ENCODE peak calls at places on chromosomes 6 and 20, in four cellular contexts. T, V, D and J are unnamed samples.

GRCh38 chr6:128519931-128520435 is 416 bp downstream of the PTPRK start:
- DNase-seq in D (no peak), V (no peak), T (no peak), J (peak)

GRCh38 chr20:4455996-4456395 is 265.7 kb upstream of the PRND start:
- DNase-seq in T (no peak), D (no peak), V (no peak), J (no peak)

GRCh38 chr6:37524025-37524647 is 24.4 kb upstream of the CCDC167 start:
- DNase-seq in T (peak), D (no peak), V (no peak), J (no peak)

GRCh38 chr6:42978487-42978792 is 541 bp downstream of the PEX6 start:
- DNase-seq in T (peak), D (peak), V (peak), J (peak)

GRCh38 chr6:47197672-47198640 is 111.7 kb downstream of the TNFRSF21 start:
- DNase-seq in D (no peak), V (no peak), T (no peak), J (no peak)

GRCh38 chr20:37511605-37512275 is 9.3 kb upstream of the NNAT start:
- DNase-seq in D (no peak), V (no peak), T (peak), J (no peak)

GRCh38 chr6:115365783-115366182 is 694.9 kb downstream of the FRK start:
- DNase-seq in D (no peak), V (no peak), T (no peak), J (no peak)

GRCh38 chr20:34512266-34512954 is 3.8 kb upstream of the DYNLRB1 start:
- DNase-seq in D (no peak), T (peak), V (no peak), J (no peak)

GRCh38 chr6:169905041-169905807 is 153.8 kb downstream of the ERMARD start:
- DNase-seq in V (peak), T (peak), D (no peak), J (no peak)

GRCh38 chr20:2403291-2404052 is 22.8 kb downstream of the TGM6 start:
- DNase-seq in D (no peak), T (no peak), V (no peak), J (no peak)

GRCh38 chr6:30006170-30007131 is 54.6 kb upstream of the POLR1H start:
- DNase-seq in V (peak), D (no peak), T (no peak), J (no peak)
- TF ChIP-seq EZH2 in V (peak), D (no peak), T (peak), J (peak)

GRCh38 chr20:6421321-6422030 is 298.6 kb upstream of the FERMT1 start:
- DNase-seq in D (no peak), T (no peak), V (no peak), J (no peak)
- H3K4me3 ChIP-seq in D (no peak), T (no peak), V (no peak), J (no peak)

GRCh38 chr6:33194431-33194979 is 2.2 kb upstream of the COL11A2 start:
- DNase-seq in V (no peak), D (no peak), T (no peak), J (no peak)

GRCh38 chr6:33192105-33192646 is at the start of gene COL11A2:
- DNase-seq in D (no peak), T (no peak), V (no peak), J (no peak)

GRCh38 chr6:33191383-33192104 is 723 bp downstream of the COL11A2 start:
- DNase-seq in D (no peak), V (no peak), T (no peak), J (no peak)

GRCh38 chr6:33193619-33194018 is 1.4 kb upstream of the COL11A2 start:
- DNase-seq in V (no peak), T (no peak), D (no peak), J (no peak)

DNA sequence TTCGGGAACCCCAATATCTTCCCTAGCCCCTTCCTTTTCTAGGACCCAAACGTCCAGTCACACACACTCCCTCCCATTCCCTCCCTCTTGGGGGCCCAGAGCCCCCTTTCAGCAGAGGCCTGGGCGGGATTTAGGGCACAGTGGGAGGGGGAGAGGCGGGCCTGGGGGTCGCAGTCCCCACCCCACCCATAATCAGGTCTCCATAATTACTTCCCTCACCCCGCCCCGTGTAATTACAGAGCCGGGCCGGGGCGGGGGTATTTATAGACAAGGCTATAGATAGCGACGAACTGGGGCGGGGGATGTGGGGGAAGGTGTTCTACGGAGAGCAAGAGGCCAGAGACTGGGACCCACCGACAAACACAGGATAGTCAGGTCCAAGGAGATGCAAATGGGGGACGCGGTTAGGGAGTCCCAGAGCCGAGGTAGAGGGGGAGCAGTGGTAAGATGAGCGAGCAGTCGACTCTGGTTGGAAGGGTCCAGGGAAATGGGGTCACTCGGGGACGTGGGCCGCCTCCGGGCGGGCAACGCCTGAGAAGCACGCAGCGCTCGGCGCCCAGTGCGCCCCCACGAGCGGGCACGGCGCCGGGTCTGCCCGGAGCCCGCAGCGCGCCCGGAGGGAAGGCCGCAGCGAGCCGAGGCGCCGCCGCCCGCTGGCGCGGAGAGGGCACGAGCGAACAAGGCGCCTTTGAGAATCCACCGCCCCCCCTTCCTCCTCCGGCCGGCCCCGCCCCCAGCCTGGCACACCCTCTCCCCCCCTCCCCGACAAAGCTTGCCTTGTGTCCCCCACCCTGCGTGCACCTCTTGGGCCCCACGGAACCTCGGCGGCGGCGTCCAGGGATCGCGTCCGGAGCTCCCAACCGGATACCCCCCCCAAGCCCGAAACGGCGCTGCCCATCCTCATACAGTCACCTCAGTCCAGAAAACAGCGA is 670 bp upstream of the COL11A2 start:
- DNase-seq in V (peak), T (peak), D (no peak), J (no peak)
- TF ChIP-seq EZH2 in V (peak), T (peak), D (no peak), J (no peak)

GRCh38 chr20:19888269-19888669 is 128.9 kb upstream of the NAA20 start:
- DNase-seq in T (no peak), D (no peak), V (no peak), J (no peak)

GRCh38 chr20:19887566-19888268 is 129.4 kb upstream of the NAA20 start:
- DNase-seq in T (peak), V (no peak), D (no peak), J (no peak)

GRCh38 chr20:19885576-19885956 is 127.5 kb downstream of the RIN2 start:
- DNase-seq in V (no peak), T (no peak), D (no peak), J (no peak)

GRCh38 chr20:19886666-19887288 is 128.7 kb downstream of the RIN2 start:
- DNase-seq in T (peak), D (no peak), V (peak), J (peak)

DNA sequence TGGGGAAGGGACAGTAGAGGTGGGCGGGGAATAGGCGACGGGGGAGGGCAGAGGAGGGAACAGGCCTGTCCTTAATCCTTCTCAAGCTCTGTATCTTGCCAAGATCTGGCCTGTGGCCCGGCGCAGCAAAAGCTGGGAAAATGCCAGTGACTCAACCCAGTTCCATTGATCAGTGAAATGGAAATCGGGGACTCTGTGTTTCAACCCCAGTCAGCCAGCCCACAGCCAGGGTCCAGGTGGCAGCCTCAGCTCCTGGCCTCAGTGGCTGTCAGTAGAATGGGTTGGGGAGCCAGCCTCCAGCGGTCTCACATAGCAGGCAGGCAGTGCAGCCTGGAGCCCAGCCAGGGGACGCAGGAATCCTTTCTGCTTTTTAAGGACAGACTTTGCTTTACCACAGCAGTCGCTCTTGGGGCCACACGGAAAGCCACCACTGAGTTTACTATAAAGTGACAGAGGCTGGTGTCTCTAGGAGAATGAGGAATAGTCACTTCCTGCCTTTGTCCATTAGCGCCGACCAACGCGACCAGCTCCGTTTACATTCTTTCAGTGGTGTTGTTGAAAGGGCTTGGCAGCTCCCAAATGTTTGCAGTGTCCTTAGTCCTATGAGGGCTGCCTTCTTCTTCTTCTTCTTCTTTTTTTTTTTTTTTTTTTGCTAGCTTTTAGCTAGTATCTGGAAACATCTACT is 128.1 kb downstream of the RIN2 start:
- DNase-seq in V (peak), T (peak), D (no peak), J (peak)
- H3K4me3 ChIP-seq in V (no peak), T (peak), D (no peak), J (no peak)